ENCODE peak calls at places on chromosomes 12 and 14, in six cellular contexts. One of them, this sample, is unnamed. For H3K27me3, the result is how much of the 10 kb centered on the place peaks cover.

GRCh38 chr12:70032076-70032475 is 207.0 kb downstream of the MYRFL start:
- DNase-seq in heart left ventricle: no peak
- DNase-seq in uterus: no peak
- DNase-seq in stomach: no peak
- DNase-seq in IMR-90: no peak
- DNase-seq in suprapubic skin: no peak
- DNase-seq in this sample: no peak

GRCh38 chr12:124861492-124861891 is 2.2 kb downstream of the SCARB1 start:
- DNase-seq in heart left ventricle: peak
- DNase-seq in uterus: peak
- DNase-seq in stomach: no peak
- DNase-seq in IMR-90: no peak
- DNase-seq in suprapubic skin: no peak
- DNase-seq in this sample: peak

GRCh38 chr12:111451649-111452129 is 46.0 kb downstream of the SH2B3 start:
- DNase-seq in heart left ventricle: no peak
- DNase-seq in uterus: no peak
- DNase-seq in stomach: peak
- DNase-seq in IMR-90: peak
- DNase-seq in suprapubic skin: peak
- DNase-seq in this sample: no peak

GRCh38 chr12:49624919-49625577 is 1.7 kb downstream of the PRPF40B start:
- DNase-seq in heart left ventricle: no peak
- DNase-seq in uterus: no peak
- DNase-seq in stomach: no peak
- DNase-seq in IMR-90: peak
- DNase-seq in suprapubic skin: no peak
- DNase-seq in this sample: no peak

GRCh38 chr14:103128631-103129300 is 5.5 kb downstream of the TNFAIP2 start:
- DNase-seq in heart left ventricle: peak
- DNase-seq in uterus: peak
- DNase-seq in stomach: peak
- DNase-seq in IMR-90: no peak
- DNase-seq in suprapubic skin: no peak
- DNase-seq in this sample: no peak

GRCh38 chr14:74504874-74505617 is 11.5 kb downstream of the ISCA2 start:
- DNase-seq in heart left ventricle: no peak
- DNase-seq in uterus: no peak
- DNase-seq in stomach: peak
- DNase-seq in IMR-90: no peak
- DNase-seq in suprapubic skin: no peak
- DNase-seq in this sample: no peak

GRCh38 chr12:6323340-6323994 is 13.0 kb downstream of the PLEKHG6 start:
- DNase-seq in heart left ventricle: no peak
- DNase-seq in uterus: peak
- DNase-seq in stomach: peak
- DNase-seq in IMR-90: peak
- DNase-seq in suprapubic skin: no peak
- DNase-seq in this sample: no peak

GRCh38 chr12:46409342-46409741 is 36.8 kb upstream of the SLC38A2 start:
- DNase-seq in heart left ventricle: no peak
- DNase-seq in uterus: no peak
- DNase-seq in stomach: no peak
- DNase-seq in IMR-90: no peak
- DNase-seq in suprapubic skin: no peak
- DNase-seq in this sample: no peak

GRCh38 chr12:52245259-52245961 is 12.4 kb downstream of the KRT7 start:
- DNase-seq in heart left ventricle: no peak
- DNase-seq in uterus: no peak
- DNase-seq in stomach: no peak
- DNase-seq in IMR-90: no peak
- DNase-seq in suprapubic skin: no peak
- DNase-seq in this sample: no peak

GRCh38 chr14:101962503-101962874 is 1.9 kb upstream of the DYNC1H1 start:
- DNase-seq in heart left ventricle: peak
- DNase-seq in uterus: peak
- DNase-seq in stomach: peak
- DNase-seq in IMR-90: peak
- DNase-seq in suprapubic skin: no peak
- DNase-seq in this sample: peak

GRCh38 chr12:56157201-56158028 is 744 bp upstream of the MYL6 start:
- DNase-seq in heart left ventricle: peak
- DNase-seq in uterus: peak
- DNase-seq in stomach: peak
- DNase-seq in IMR-90: peak
- DNase-seq in suprapubic skin: peak
- DNase-seq in this sample: peak
- TF ChIP-seq POLR2A in heart left ventricle: no peak
- TF ChIP-seq POLR2A in uterus: peak
- TF ChIP-seq POLR2A in stomach: no peak
- TF ChIP-seq POLR2A in IMR-90: no peak
- TF ChIP-seq POLR2A in suprapubic skin: no peak
- TF ChIP-seq POLR2A in this sample: peak

DNA sequence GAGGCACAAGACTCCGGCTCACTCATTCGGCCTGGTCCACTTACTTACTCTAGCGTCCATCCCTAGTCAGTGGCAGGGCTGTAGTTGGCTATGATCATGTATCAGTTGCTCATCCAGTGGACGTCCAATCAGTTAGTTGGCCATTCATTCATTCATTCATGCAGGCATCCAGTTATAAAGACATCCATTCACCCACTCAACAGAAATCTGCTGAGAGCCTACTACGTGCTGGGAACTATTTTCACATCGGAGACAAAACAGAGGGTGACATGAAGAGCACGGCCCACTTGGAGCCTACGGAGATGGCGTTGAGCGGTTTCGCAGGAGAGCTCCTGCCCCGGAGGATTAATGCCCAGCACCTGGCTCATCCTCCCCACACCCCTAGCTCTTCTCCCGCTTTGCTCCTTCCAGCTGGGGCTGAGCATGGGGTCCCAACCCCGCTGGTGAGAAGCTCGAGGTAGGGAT is 49.7 kb downstream of the SNAPC1 start:
- DNase-seq in heart left ventricle: no peak
- DNase-seq in uterus: no peak
- DNase-seq in stomach: no peak
- DNase-seq in IMR-90: no peak
- DNase-seq in suprapubic skin: no peak
- DNase-seq in this sample: no peak
- H3K27me3 ChIP-seq in heart left ventricle: under half
- H3K27me3 ChIP-seq in uterus: under half
- H3K27me3 ChIP-seq in stomach: under half
- H3K27me3 ChIP-seq in IMR-90: under half
- H3K27me3 ChIP-seq in suprapubic skin: under half
- H3K27me3 ChIP-seq in this sample: under half

DNA sequence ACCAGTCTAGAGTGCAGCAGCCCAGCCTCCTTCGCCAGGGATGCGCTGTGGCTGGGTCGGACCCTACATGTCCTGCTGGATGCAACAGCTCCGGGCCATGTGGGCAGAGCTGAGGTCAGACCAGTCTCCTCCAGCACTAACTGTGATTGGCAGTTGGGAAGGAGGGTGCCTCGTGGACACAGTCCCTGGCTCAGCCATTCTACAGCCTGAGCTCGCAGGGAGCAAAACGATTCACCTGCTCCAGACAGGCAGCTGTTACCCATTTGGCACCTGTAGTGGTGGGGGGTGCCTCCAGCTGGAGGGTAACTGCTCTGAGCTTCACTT is 6.3 kb upstream of the ASB2 start:
- DNase-seq in heart left ventricle: peak
- DNase-seq in uterus: no peak
- DNase-seq in stomach: no peak
- DNase-seq in IMR-90: no peak
- DNase-seq in suprapubic skin: no peak
- DNase-seq in this sample: no peak
- TF ChIP-seq POLR2A in heart left ventricle: no peak
- TF ChIP-seq POLR2A in uterus: no peak
- TF ChIP-seq POLR2A in stomach: no peak
- TF ChIP-seq POLR2A in IMR-90: no peak
- TF ChIP-seq POLR2A in suprapubic skin: no peak
- TF ChIP-seq POLR2A in this sample: no peak

GRCh38 chr14:105209091-105209490 is 28.0 kb upstream of the NUDT14 start:
- DNase-seq in heart left ventricle: no peak
- DNase-seq in uterus: no peak
- DNase-seq in stomach: no peak
- DNase-seq in IMR-90: no peak
- DNase-seq in suprapubic skin: no peak
- DNase-seq in this sample: no peak

GRCh38 chr14:105211086-105211757 is 30.1 kb upstream of the NUDT14 start:
- DNase-seq in heart left ventricle: no peak
- DNase-seq in uterus: no peak
- DNase-seq in stomach: no peak
- DNase-seq in IMR-90: no peak
- DNase-seq in suprapubic skin: no peak
- DNase-seq in this sample: no peak

GRCh38 chr14:105211758-105212089 is 30.6 kb upstream of the NUDT14 start:
- DNase-seq in heart left ventricle: no peak
- DNase-seq in uterus: no peak
- DNase-seq in stomach: no peak
- DNase-seq in IMR-90: no peak
- DNase-seq in suprapubic skin: no peak
- DNase-seq in this sample: no peak

GRCh38 chr14:105209646-105210045 is 28.5 kb upstream of the NUDT14 start:
- DNase-seq in heart left ventricle: no peak
- DNase-seq in uterus: no peak
- DNase-seq in stomach: no peak
- DNase-seq in IMR-90: no peak
- DNase-seq in suprapubic skin: no peak
- DNase-seq in this sample: no peak

GRCh38 chr14:105210266-105211025 is 29.3 kb upstream of the NUDT14 start:
- DNase-seq in heart left ventricle: no peak
- DNase-seq in uterus: no peak
- DNase-seq in stomach: no peak
- DNase-seq in IMR-90: no peak
- DNase-seq in suprapubic skin: no peak
- DNase-seq in this sample: no peak
- H3K27me3 ChIP-seq in heart left ventricle: under half
- H3K27me3 ChIP-seq in uterus: under half
- H3K27me3 ChIP-seq in stomach: under half
- H3K27me3 ChIP-seq in IMR-90: under half
- H3K27me3 ChIP-seq in suprapubic skin: under half
- H3K27me3 ChIP-seq in this sample: under half

GRCh38 chr12:57745485-57745881 is 644 bp downstream of the TSPAN31 start:
- DNase-seq in heart left ventricle: no peak
- DNase-seq in uterus: no peak
- DNase-seq in stomach: no peak
- DNase-seq in IMR-90: peak
- DNase-seq in suprapubic skin: no peak
- DNase-seq in this sample: no peak
- TF ChIP-seq POLR2A in heart left ventricle: no peak
- TF ChIP-seq POLR2A in uterus: no peak
- TF ChIP-seq POLR2A in stomach: no peak
- TF ChIP-seq POLR2A in IMR-90: no peak
- TF ChIP-seq POLR2A in suprapubic skin: no peak
- TF ChIP-seq POLR2A in this sample: no peak

GRCh38 chr14:69982220-69982795 is 103.1 kb downstream of the SMOC1 start:
- DNase-seq in heart left ventricle: no peak
- DNase-seq in uterus: no peak
- DNase-seq in stomach: no peak
- DNase-seq in IMR-90: no peak
- DNase-seq in suprapubic skin: no peak
- DNase-seq in this sample: no peak
- H3K27me3 ChIP-seq in heart left ventricle: under half
- H3K27me3 ChIP-seq in uterus: under half
- H3K27me3 ChIP-seq in stomach: under half
- H3K27me3 ChIP-seq in IMR-90: under half
- H3K27me3 ChIP-seq in suprapubic skin: under half
- H3K27me3 ChIP-seq in this sample: under half

DNA sequence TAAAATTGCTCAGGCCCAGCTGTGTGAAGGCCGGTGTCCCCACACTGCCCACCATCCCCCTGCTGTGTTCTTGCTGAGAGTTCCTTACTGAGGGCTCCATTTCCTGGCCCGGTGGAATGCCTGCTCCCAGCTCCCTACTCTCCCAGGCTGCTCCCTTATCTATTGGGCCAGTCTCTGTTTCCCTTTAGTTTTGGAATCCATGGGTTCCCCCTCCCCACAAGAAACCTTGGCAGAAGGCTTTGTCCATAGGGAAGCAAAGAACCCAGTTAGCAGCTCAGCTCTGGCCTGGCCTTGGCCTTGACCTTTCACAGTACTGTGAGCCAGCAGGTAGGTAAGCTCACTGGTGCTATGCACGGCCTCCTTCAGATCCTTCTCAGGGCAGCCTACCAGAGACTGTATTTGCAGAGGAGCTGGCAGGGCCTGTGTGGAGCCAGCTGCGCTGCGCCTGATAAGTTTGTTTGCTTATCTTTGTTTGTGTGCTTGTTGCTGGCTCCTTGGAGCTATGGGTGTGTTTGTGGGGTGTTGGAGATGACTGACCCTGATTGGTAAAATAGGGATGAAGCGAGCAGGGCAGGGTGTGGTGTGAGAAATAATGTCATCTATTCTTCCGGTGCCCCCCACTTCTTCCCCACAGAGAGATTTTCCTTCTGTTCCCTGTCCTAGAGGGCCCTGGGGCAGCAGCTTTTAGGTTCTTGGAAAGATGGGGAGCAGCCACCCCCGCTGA is 19.2 kb downstream of the MLXIP start:
- DNase-seq in heart left ventricle: peak
- DNase-seq in uterus: no peak
- DNase-seq in stomach: peak
- DNase-seq in IMR-90: peak
- DNase-seq in suprapubic skin: no peak
- DNase-seq in this sample: no peak
- TF ChIP-seq POLR2A in heart left ventricle: no peak
- TF ChIP-seq POLR2A in uterus: no peak
- TF ChIP-seq POLR2A in stomach: no peak
- TF ChIP-seq POLR2A in IMR-90: no peak
- TF ChIP-seq POLR2A in suprapubic skin: no peak
- TF ChIP-seq POLR2A in this sample: no peak

DNA sequence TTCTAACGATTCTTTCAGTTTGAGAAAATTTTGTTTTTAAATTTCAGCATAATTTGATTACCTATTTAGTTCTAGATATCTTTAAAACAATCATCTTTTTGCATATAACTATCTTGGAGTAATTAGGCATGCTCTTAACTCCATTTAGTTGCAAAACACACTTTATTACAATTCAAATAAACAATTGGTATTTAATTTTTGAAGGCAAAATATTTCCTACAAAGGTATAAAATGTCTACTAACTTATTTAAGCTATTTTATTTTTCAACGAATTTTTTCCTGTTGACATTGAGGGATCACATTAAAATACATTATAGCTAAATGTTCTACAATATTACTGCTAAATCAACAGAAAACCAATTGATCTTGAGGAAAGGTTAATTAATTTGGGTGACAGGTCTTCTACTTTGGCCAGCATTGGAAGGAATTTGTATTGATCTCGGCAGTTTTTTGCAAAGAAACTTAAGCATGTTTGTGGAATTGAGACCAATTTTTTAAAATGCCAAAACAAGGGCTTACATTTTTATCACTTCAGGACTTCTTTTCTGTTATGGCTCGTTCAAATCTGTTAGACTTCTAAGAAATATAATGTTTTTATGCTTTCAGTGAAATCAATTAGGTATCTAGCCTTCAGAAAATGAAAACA is 8.1 kb downstream of the FOXA1 start:
- DNase-seq in heart left ventricle: no peak
- DNase-seq in uterus: no peak
- DNase-seq in stomach: no peak
- DNase-seq in IMR-90: no peak
- DNase-seq in suprapubic skin: no peak
- DNase-seq in this sample: no peak
- H3K27me3 ChIP-seq in heart left ventricle: half or more
- H3K27me3 ChIP-seq in uterus: under half
- H3K27me3 ChIP-seq in stomach: under half
- H3K27me3 ChIP-seq in IMR-90: half or more
- H3K27me3 ChIP-seq in suprapubic skin: half or more
- H3K27me3 ChIP-seq in this sample: under half